ENCODE peak calls at places on chromosomes 12 and 14, in eight cellular contexts. T is esophagus squamous epithelium, Z is HepG2, I is A549, Y is GM13977, W is mucosa of descending colon, F is fibroblast of lung, J is Calu3. D is an unnamed sample.

GRCh38 chr12:89504560-89505346 is 19.8 kb downstream of the GALNT4 start:
- DNase-seq in Z (no peak), W (no peak), I (no peak), F (peak; percentile 59), J (no peak), T (no peak), Y (no peak), D (no peak)

GRCh38 chr12:53728206-53728605 is 954 bp upstream of the CALCOCO1 start:
- DNase-seq in T (no peak), F (no peak), I (no peak), Z (no peak), W (no peak), Y (no peak), J (no peak), D (no peak)

GRCh38 chr14:54200726-54201125 is 196.1 kb upstream of the CDKN3 start:
- DNase-seq in F (peak; percentile 44), T (no peak), J (no peak), W (no peak), I (no peak), Y (no peak), Z (no peak), D (no peak)

GRCh38 chr12:64625243-64626077 is 15.2 kb downstream of the RASSF3 start:
- DNase-seq in I (peak; percentile 92), F (peak; percentile 93), J (peak; percentile 85), Z (peak; percentile 85), W (no peak), T (no peak), Y (no peak), D (no peak)

GRCh38 chr12:119704065-119704747 is 36.3 kb downstream of the PRKAB1 start:
- DNase-seq in F (peak; percentile 38), Y (no peak), I (no peak), W (no peak), J (no peak), Z (no peak), T (no peak), D (no peak)

GRCh38 chr12:63802012-63802608 is 22.4 kb downstream of the RXYLT1 start:
- DNase-seq in Y (no peak), F (no peak), I (peak; percentile 53), Z (no peak), W (no peak), T (no peak), J (no peak), D (no peak)

GRCh38 chr12:76341436-76342030 is 6.7 kb downstream of the BBS10 start:
- DNase-seq in I (no peak), Y (no peak), J (no peak), T (no peak), Z (no peak), F (peak; percentile 74), W (no peak), D (no peak)

GRCh38 chr12:128684357-128684756 is 139.4 kb downstream of the SLC15A4 start:
- DNase-seq in Y (no peak), I (no peak), Z (no peak), T (no peak), J (no peak), W (no peak), F (no peak), D (no peak)

GRCh38 chr12:40393031-40393430 is 168.2 kb downstream of the LRRK2 start:
- DNase-seq in Z (no peak), J (no peak), W (no peak), I (peak; percentile 11), Y (no peak), F (no peak), T (no peak), D (no peak)

GRCh38 chr14:23352506-23353432 is at the start of gene SLC22A17:
- DNase-seq in F (peak; percentile 89), I (peak; percentile 65), T (no peak), Z (peak; percentile 45), Y (peak; percentile 73), J (peak; percentile 11), W (peak; percentile 62), D (no peak)

GRCh38 chr12:108596854-108597558 is 878 bp downstream of the TMEM119 start:
- DNase-seq in F (no peak), Z (no peak), I (no peak), Y (no peak), J (no peak), W (no peak), T (no peak), D (no peak)

GRCh38 chr14:68470361-68470760 is 322.5 kb downstream of the ZFP36L1 start:
- DNase-seq in Y (no peak), T (no peak), I (no peak), W (no peak), J (no peak), Z (no peak), F (no peak), D (no peak)

GRCh38 chr12:46676396-46676795 is 149.4 kb downstream of the SLC38A4 start:
- DNase-seq in Y (no peak), F (no peak), I (no peak), W (no peak), T (no peak), J (no peak), Z (no peak), D (no peak)

GRCh38 chr12:46676797-46677520 is 148.8 kb downstream of the SLC38A4 start:
- DNase-seq in J (no peak), Y (no peak), W (peak; percentile 30), F (no peak), I (no peak), T (no peak), Z (no peak), D (no peak)

GRCh38 chr12:46679754-46680153 is 146.0 kb downstream of the SLC38A4 start:
- DNase-seq in F (no peak), Z (no peak), W (no peak), Y (no peak), T (no peak), J (no peak), I (no peak), D (no peak)

GRCh38 chr12:46678441-46678840 is 147.4 kb downstream of the SLC38A4 start:
- DNase-seq in F (no peak), T (no peak), J (no peak), Z (no peak), W (no peak), Y (no peak), I (no peak), D (no peak)

DNA sequence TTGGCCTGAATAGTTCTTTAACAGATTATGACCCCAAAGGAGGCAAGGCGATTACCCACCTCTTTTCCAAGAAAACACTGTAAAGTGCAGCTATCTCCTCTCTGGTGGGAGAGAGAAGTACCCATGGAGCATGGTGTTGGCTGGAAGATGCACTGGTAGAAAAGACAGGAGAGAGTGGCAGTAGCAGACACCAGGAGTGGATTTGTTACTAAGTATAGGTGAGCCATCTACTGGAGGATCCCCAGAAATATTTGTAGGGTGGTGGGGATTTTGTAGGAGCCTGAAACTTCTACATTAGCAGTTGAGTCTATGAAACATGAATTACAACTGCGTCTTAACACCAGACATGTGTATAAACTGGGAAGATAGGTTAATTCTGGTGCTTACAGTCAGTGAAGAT is 148.0 kb downstream of the SLC38A4 start:
- DNase-seq in W (no peak), T (no peak), F (peak; percentile 43), Y (no peak), I (peak; percentile 70), Z (peak; percentile 66), J (no peak), D (no peak)
- TF ChIP-seq CTCF in W (no peak), T (no peak), F (no peak), Y (no peak), I (peak; percentile 76), Z (peak; percentile 75), J (no peak), D (peak; percentile 39)

GRCh38 chr12:14364583-14365271 is 755 bp upstream of the ATF7IP start:
- DNase-seq in F (no peak), J (no peak), Y (no peak), Z (no peak), W (no peak), I (no peak), T (no peak), D (no peak)
- TF ChIP-seq CTCF in F (no peak), J (no peak), Y (no peak), Z (no peak), W (no peak), I (no peak), T (no peak), D (no peak)

GRCh38 chr12:120939954-120940353 is 35.8 kb upstream of the SPPL3 start:
- DNase-seq in J (no peak), T (no peak), Z (no peak), F (no peak), W (no peak), I (no peak), Y (no peak), D (no peak)

GRCh38 chr12:120941412-120941811 is 36.9 kb upstream of the HNF1A start:
- DNase-seq in Y (no peak), I (no peak), W (no peak), T (no peak), J (no peak), F (no peak), Z (no peak), D (no peak)

GRCh38 chr12:120939523-120939922 is 35.4 kb upstream of the SPPL3 start:
- DNase-seq in I (no peak), T (no peak), F (no peak), J (no peak), Z (no peak), Y (no peak), W (no peak), D (no peak)

GRCh38 chr12:120940799-120941198 is 36.6 kb upstream of the SPPL3 start:
- DNase-seq in W (no peak), T (no peak), F (peak; percentile 33), J (no peak), I (peak; percentile 29), Z (no peak), Y (no peak), D (no peak)

GRCh38 chr12:120941846-120942405 is 36.4 kb upstream of the HNF1A start:
- DNase-seq in Y (no peak), Z (no peak), J (no peak), I (no peak), F (no peak), T (no peak), W (no peak), D (no peak)
- TF ChIP-seq CTCF in Y (no peak), Z (no peak), J (no peak), I (no peak), F (no peak), T (no peak), W (no peak), D (no peak)

GRCh38 chr12:126706300-126706699 is 1560.7 kb upstream of the TMEM132C start:
- DNase-seq in Z (no peak), I (no peak), J (peak; percentile 6), T (no peak), W (no peak), F (no peak), Y (no peak), D (no peak)

GRCh38 chr12:126708492-126708896 is 1558.5 kb upstream of the TMEM132C start:
- DNase-seq in J (no peak), Z (no peak), W (no peak), F (peak; percentile 76), Y (no peak), I (no peak), T (no peak), D (no peak)

GRCh38 chr12:126700115-126700514 is 1566.9 kb upstream of the TMEM132C start:
- DNase-seq in J (no peak), F (no peak), W (no peak), I (no peak), Z (no peak), T (no peak), Y (no peak), D (no peak)

DNA sequence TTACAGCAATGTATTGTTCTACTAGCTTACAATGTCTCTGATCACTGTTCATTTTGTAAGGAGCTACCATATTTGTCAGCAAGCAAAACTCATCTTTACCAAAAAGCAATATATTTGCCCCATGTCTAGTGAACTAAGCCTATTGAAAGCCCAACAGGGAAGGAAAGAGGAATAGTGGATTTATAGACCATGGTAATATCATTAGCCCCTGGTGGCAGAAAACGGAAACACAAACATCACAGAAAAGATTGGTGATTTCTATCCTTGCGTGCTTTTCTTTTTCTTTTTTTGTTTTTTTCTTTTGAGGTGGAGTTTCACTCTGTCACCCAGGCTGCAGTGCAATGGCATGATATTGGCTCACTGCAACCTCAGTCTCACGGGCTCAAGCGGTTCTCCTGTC is 1562.4 kb upstream of the TMEM132C start:
- DNase-seq in J (peak; percentile 11), Y (no peak), T (no peak), W (no peak), I (no peak), F (no peak), Z (no peak), D (no peak)
- TF ChIP-seq CTCF in J (no peak), Y (no peak), T (no peak), W (no peak), I (no peak), F (no peak), Z (no peak), D (peak; percentile 68)